ENCODE peak calls at places on chromosomes 1 and 21, in seven cellular contexts. U, Q, K, C, S, T and G are unnamed samples. For H3K4me1 and H3K9me3, the result is how much of the 10 kb centered on the place peaks cover.

GRCh38 chr1:219367496-219367895 is 193.8 kb downstream of the LYPLAL1 start:
- DNase-seq in U (no peak), Q (no peak), K (no peak), C (no peak), S (no peak), T (no peak), G (no peak)

GRCh38 chr1:24283326-24284155 is 35.6 kb upstream of the GRHL3 start:
- DNase-seq in U (no peak), Q (no peak), K (peak), C (no peak), S (no peak), T (peak), G (no peak)

GRCh38 chr1:4010284-4010683 is 110.2 kb upstream of the C1orf174 start:
- DNase-seq in U (no peak), Q (no peak), K (no peak), C (no peak), S (no peak), T (no peak), G (no peak)

GRCh38 chr1:68202239-68202832 is 30.0 kb downstream of the WLS start:
- DNase-seq in U (no peak), Q (no peak), K (no peak), C (no peak), S (no peak), T (no peak), G (no peak)

GRCh38 chr1:205578780-205579571 is 52.8 kb downstream of the ELK4 start:
- DNase-seq in U (no peak), Q (no peak), K (no peak), C (no peak), S (no peak), T (no peak), G (no peak)

GRCh38 chr1:4468804-4469514 is 185.4 kb upstream of the AJAP1 start:
- DNase-seq in U (no peak), Q (no peak), K (no peak), C (no peak), S (no peak), T (no peak), G (no peak)

GRCh38 chr1:173248247-173248940 is 41.3 kb upstream of the TNFSF4 start:
- DNase-seq in U (no peak), Q (no peak), K (no peak), C (no peak), S (no peak), T (no peak), G (no peak)

GRCh38 chr1:116537439-116537838 is 33.4 kb downstream of the CD58 start:
- DNase-seq in U (peak), Q (no peak), K (no peak), C (no peak), S (no peak), T (peak), G (peak)

GRCh38 chr1:216919033-216919970 is 196.1 kb upstream of the ESRRG start:
- DNase-seq in U (no peak), Q (no peak), K (no peak), C (no peak), S (no peak), T (no peak), G (no peak)

GRCh38 chr1:221440658-221441057 is 301.2 kb downstream of the DUSP10 start:
- DNase-seq in U (no peak), Q (no peak), K (peak), C (peak), S (no peak), T (no peak), G (peak)

GRCh38 chr1:187417524-187417923 is 588.8 kb downstream of the PLA2G4A start:
- DNase-seq in U (no peak), Q (no peak), K (no peak), C (no peak), S (no peak), T (no peak), G (no peak)

GRCh38 chr1:234989019-234989418 is 139.6 kb downstream of the TOMM20 start:
- DNase-seq in U (no peak), Q (no peak), K (no peak), C (no peak), S (no peak), T (no peak), G (no peak)

GRCh38 chr1:116733466-116734108 is 20.6 kb upstream of the CD2 start:
- DNase-seq in U (no peak), Q (no peak), K (no peak), C (no peak), S (no peak), T (no peak), G (no peak)

GRCh38 chr1:155219592-155220031 is 11.1 kb downstream of the MTX1 start:
- DNase-seq in U (peak), Q (no peak), K (no peak), C (peak), S (no peak), T (no peak), G (no peak)

GRCh38 chr1:165902565-165902964 is 75.2 kb downstream of the UCK2 start:
- DNase-seq in U (no peak), Q (no peak), K (no peak), C (no peak), S (no peak), T (no peak), G (no peak)

GRCh38 chr1:165898837-165899236 is 71.4 kb downstream of the UCK2 start:
- DNase-seq in U (no peak), Q (no peak), K (peak), C (no peak), S (no peak), T (no peak), G (peak)

GRCh38 chr1:165899461-165899941 is 72.1 kb downstream of the UCK2 start:
- DNase-seq in U (no peak), Q (no peak), K (peak), C (no peak), S (no peak), T (no peak), G (no peak)

GRCh38 chr1:165903672-165904071 is 76.3 kb downstream of the UCK2 start:
- DNase-seq in U (no peak), Q (no peak), K (no peak), C (no peak), S (no peak), T (peak), G (peak)

DNA sequence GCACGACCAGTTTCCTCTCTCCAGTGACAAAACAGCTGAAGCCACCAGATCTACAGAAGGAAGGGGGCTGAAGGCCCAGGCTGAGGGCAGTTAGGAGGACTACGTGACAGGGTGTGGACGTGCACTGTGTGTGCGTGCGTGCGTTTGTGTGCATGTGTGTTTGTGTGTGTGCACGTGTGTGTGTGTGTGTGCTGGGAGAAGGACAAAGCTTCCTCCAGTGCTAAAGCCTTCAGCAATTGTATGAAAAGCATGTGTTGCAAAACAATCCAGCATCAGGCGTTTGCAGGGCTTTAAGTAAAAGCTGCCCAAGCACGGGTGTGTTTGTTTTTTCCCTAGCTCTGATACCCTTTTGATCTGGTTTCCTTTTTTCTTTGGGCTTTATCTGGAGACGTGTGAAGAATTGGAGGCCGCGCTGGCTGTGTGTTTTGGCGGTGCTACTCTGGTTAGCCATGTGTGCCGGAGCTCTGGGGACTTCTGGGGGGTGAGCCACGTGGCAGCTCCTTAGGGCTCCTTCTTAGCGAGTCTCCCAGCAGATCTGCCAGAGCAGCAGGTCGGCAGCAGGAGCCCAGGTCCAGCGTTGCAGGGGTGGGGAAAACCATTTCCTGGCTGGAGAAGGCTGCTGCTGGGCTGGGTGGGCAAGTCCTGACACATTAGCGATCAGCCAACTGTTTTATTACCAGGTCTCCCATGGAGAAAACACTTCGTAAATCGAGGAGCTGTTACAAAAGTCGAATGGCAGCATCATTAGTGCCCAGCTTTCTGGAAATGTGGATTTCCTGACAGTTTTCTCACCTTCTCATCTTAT is 73.4 kb downstream of the UCK2 start:
- DNase-seq in U (no peak), Q (no peak), K (peak), C (no peak), S (no peak), T (no peak), G (peak)
- H3K4me1 ChIP-seq in U (under half), Q (under half), K (under half), C (under half), S (under half), T (under half), G (under half)

GRCh38 chr1:185693654-185694053 is 40.5 kb upstream of the HMCN1 start:
- DNase-seq in U (no peak), Q (no peak), K (no peak), C (no peak), S (no peak), T (no peak), G (peak)

GRCh38 chr1:185696419-185697150 is 37.6 kb upstream of the HMCN1 start:
- DNase-seq in U (no peak), Q (no peak), K (no peak), C (no peak), S (no peak), T (no peak), G (peak)

GRCh38 chr1:185694081-185694480 is 40.1 kb upstream of the HMCN1 start:
- DNase-seq in U (no peak), Q (peak), K (no peak), C (no peak), S (peak), T (no peak), G (peak)

GRCh38 chr1:185699874-185700273 is 34.3 kb upstream of the HMCN1 start:
- DNase-seq in U (no peak), Q (no peak), K (no peak), C (no peak), S (no peak), T (no peak), G (no peak)

GRCh38 chr1:185695299-185695698 is 38.9 kb upstream of the HMCN1 start:
- DNase-seq in U (no peak), Q (no peak), K (no peak), C (no peak), S (peak), T (no peak), G (peak)
- TF ChIP-seq CTCF in U (no peak), Q (peak), K (no peak), C (peak), S (peak), T (peak), G (peak)

GRCh38 chr1:202163281-202164270 is 3.2 kb upstream of the PTPN7 start:
- DNase-seq in U (no peak), Q (no peak), K (no peak), C (no peak), S (no peak), T (no peak), G (no peak)

GRCh38 chr1:202168861-202169260 is 8.5 kb upstream of the PTPN7 start:
- DNase-seq in U (no peak), Q (no peak), K (no peak), C (no peak), S (no peak), T (no peak), G (no peak)

GRCh38 chr1:202164271-202165037 is 4.1 kb upstream of the PTPN7 start:
- DNase-seq in U (peak), Q (peak), K (no peak), C (no peak), S (no peak), T (no peak), G (no peak)

GRCh38 chr1:202165267-202165941 is 5.0 kb upstream of the PTPN7 start:
- DNase-seq in U (peak), Q (no peak), K (no peak), C (no peak), S (no peak), T (no peak), G (no peak)

GRCh38 chr1:202165942-202166843 is 5.8 kb upstream of the PTPN7 start:
- DNase-seq in U (peak), Q (no peak), K (no peak), C (no peak), S (no peak), T (no peak), G (no peak)
- H3K9me3 ChIP-seq in U (under half), Q (under half), K (under half), C (under half), S (under half), T (under half), G (under half)

DNA sequence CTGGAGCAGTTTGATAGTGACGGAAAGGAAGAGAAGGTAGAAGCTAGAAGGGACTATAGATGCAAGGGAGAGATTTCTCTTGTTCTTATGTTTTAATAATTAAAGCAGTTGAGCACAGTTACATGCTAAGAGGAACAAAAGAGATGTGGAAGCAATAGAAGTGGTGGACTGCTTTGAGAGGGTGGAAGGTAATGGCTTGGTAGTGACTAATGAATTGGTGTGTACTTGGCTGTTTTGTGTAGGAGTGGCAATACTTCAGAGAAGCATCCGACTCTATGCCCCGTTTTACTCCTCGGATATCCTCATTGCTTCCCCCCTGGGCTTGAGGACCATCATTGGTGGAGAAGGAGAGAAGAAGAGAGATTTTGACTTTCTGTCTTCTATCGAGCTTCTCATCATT is 12.8 kb downstream of the UTP25 start:
- DNase-seq in U (no peak), Q (no peak), K (no peak), C (no peak), S (no peak), T (no peak), G (no peak)
- H3K4me1 ChIP-seq in U (under half), Q (under half), K (under half), C (under half), S (under half), T (under half), G (under half)

GRCh38 chr1:38026592-38027200 is 14.2 kb downstream of the UTP11 start:
- DNase-seq in U (no peak), Q (no peak), K (no peak), C (peak), S (peak), T (peak), G (peak)
- TF ChIP-seq CTCF in U (peak), Q (no peak), K (peak), C (peak), S (peak), T (peak), G (peak)

GRCh38 chr21:27423073-27423472 is 456.2 kb upstream of the ADAMTS5 start:
- DNase-seq in U (no peak), Q (no peak), K (peak), C (no peak), S (no peak), T (peak), G (no peak)

GRCh38 chr21:27423906-27424595 is 457.2 kb upstream of the ADAMTS5 start:
- DNase-seq in U (no peak), Q (no peak), K (no peak), C (no peak), S (no peak), T (no peak), G (no peak)

GRCh38 chr21:27422435-27422834 is 455.5 kb upstream of the ADAMTS5 start:
- DNase-seq in U (no peak), Q (no peak), K (no peak), C (no peak), S (no peak), T (no peak), G (no peak)

GRCh38 chr21:27419153-27419552 is 452.3 kb upstream of the ADAMTS5 start:
- DNase-seq in U (no peak), Q (no peak), K (no peak), C (no peak), S (no peak), T (no peak), G (no peak)

DNA sequence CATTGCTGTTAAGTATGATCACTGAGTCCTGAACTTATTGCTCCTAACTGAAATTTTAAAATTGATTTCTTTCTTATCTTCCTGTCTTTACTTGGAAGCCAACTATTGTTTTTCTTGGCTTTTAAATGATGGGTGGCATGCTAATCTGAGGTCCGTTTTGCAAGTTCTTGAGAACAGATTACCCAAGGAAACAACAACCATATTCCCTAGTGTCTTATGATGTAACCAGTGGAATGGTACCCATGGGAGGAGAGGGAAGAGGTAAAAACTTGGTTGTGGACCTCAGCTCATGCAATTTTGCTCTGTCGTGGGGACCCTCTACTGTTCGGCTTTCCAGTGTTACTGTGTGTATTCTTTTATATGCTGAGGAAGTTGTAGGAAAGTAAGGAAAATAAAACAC is 454.8 kb upstream of the ADAMTS5 start:
- DNase-seq in U (no peak), Q (no peak), K (no peak), C (no peak), S (no peak), T (no peak), G (no peak)
- H3K9me3 ChIP-seq in U (under half), Q (under half), K (under half), C (under half), S (under half), T (under half), G (under half)

GRCh38 chr1:17566892-17567291 is 27.4 kb downstream of the ARHGEF10L start:
- DNase-seq in U (no peak), Q (no peak), K (no peak), C (no peak), S (no peak), T (no peak), G (no peak)
- H3K4me1 ChIP-seq in U (under half), Q (under half), K (half or more), C (under half), S (under half), T (under half), G (under half)